ENCODE peak calls at places on chromosomes 7 and 10, in five cellular contexts. F is B cell, U is endothelial cell, O is heart left ventricle, J is A549. V is an unnamed sample.

GRCh38 chr7:127514499-127514898 is 70.9 kb downstream of the GCC1 start:
- DNase-seq in F (peak), U (no peak), O (no peak), J (peak), V (no peak)

GRCh38 chr7:29196971-29197370 is 2.4 kb downstream of the CHN2 start:
- DNase-seq in F (no peak), U (no peak), O (no peak), J (no peak), V (no peak)

GRCh38 chr7:2937701-2938513 is 93.8 kb upstream of the GNA12 start:
- DNase-seq in F (no peak), U (no peak), O (no peak), J (no peak), V (no peak)

GRCh38 chr10:110802551-110803238 is 69.0 kb upstream of the PDCD4 start:
- DNase-seq in F (peak), U (no peak), O (peak), J (no peak), V (no peak)

GRCh38 chr7:10972174-10972573 is 1.5 kb upstream of the PHF14 start:
- DNase-seq in F (no peak), U (no peak), O (no peak), J (no peak), V (no peak)

GRCh38 chr10:42827201-42827600 is 44.6 kb downstream of the BMS1 start:
- DNase-seq in F (no peak), U (peak), O (no peak), J (no peak), V (no peak)

GRCh38 chr10:79415736-79416577 is 29.5 kb downstream of the ZCCHC24 start:
- DNase-seq in F (no peak), U (no peak), O (no peak), J (no peak), V (no peak)

GRCh38 chr7:97450516-97450915 is 281.4 kb upstream of the TAC1 start:
- DNase-seq in F (no peak), U (no peak), O (no peak), J (no peak), V (no peak)

GRCh38 chr7:154862153-154862791 is 140.7 kb downstream of the PAXIP1 start:
- DNase-seq in F (no peak), U (no peak), O (no peak), J (no peak), V (no peak)

GRCh38 chr10:124626759-124627380 is 117.3 kb downstream of the FAM53B start:
- DNase-seq in F (peak), U (no peak), O (no peak), J (no peak), V (peak)

GRCh38 chr7:73395538-73396503 is 37.8 kb upstream of the FZD9 start:
- DNase-seq in F (no peak), U (no peak), O (no peak), J (no peak), V (no peak)

GRCh38 chr7:23938937-23939552 is 229.0 kb downstream of the STK31 start:
- DNase-seq in F (no peak), U (peak), O (no peak), J (peak), V (no peak)

GRCh38 chr10:33052476-33052875 is 94.4 kb upstream of the ITGB1 start:
- DNase-seq in F (no peak), U (no peak), O (no peak), J (no peak), V (no peak)

GRCh38 chr7:28202222-28202621 is 21.6 kb upstream of the JAZF1 start:
- DNase-seq in F (no peak), U (no peak), O (no peak), J (no peak), V (no peak)

GRCh38 chr7:128221929-128222403 is 19.1 kb upstream of the LEP start:
- DNase-seq in F (no peak), U (no peak), O (no peak), J (peak), V (no peak)

GRCh38 chr10:70255329-70256299 is 22.4 kb upstream of the PPA1 start:
- DNase-seq in F (no peak), U (no peak), O (no peak), J (no peak), V (no peak)

GRCh38 chr7:45917658-45918057 is 3.4 kb downstream of the IGFBP3 start:
- DNase-seq in F (peak), U (peak), O (peak), J (peak), V (peak)

GRCh38 chr7:35565927-35566326 is 129.0 kb downstream of the HERPUD2 start:
- DNase-seq in F (no peak), U (no peak), O (no peak), J (no peak), V (no peak)

GRCh38 chr10:51257511-51258248 is 183.4 kb downstream of the PRKG1 start:
- DNase-seq in F (no peak), U (no peak), O (no peak), J (no peak), V (no peak)

GRCh38 chr10:5944389-5945202 is 32.7 kb downstream of the IL15RA start:
- DNase-seq in F (no peak), U (no peak), O (peak), J (peak), V (no peak)

GRCh38 chr10:72932259-72933015 is 22.2 kb downstream of the PLA2G12B start:
- DNase-seq in F (no peak), U (no peak), O (no peak), J (no peak), V (no peak)

GRCh38 chr10:93315261-93315660 is 166.9 kb downstream of the MYOF start:
- DNase-seq in F (no peak), U (no peak), O (no peak), J (no peak), V (no peak)

GRCh38 chr10:62482581-62482980 is 108.4 kb downstream of the ZNF365 start:
- DNase-seq in F (no peak), U (no peak), O (no peak), J (no peak), V (no peak)

GRCh38 chr10:18984531-18984930 is 64.1 kb upstream of the MALRD1 start:
- DNase-seq in F (no peak), U (no peak), O (no peak), J (no peak), V (no peak)

GRCh38 chr7:100719523-100720319 is 547 bp upstream of the EPO start:
- DNase-seq in F (no peak), U (no peak), O (no peak), J (no peak), V (no peak)

GRCh38 chr7:59079-59825 is 133.1 kb upstream of the FAM20C start:
- DNase-seq in F (no peak), U (no peak), O (no peak), J (no peak), V (no peak)

GRCh38 chr10:30359373-30360206 is 10.5 kb upstream of the MTPAP start:
- DNase-seq in F (peak), U (peak), O (no peak), J (peak), V (peak)

GRCh38 chr10:17671307-17671706 is 27.4 kb downstream of the STAM start:
- DNase-seq in F (no peak), U (no peak), O (no peak), J (no peak), V (no peak)

DNA sequence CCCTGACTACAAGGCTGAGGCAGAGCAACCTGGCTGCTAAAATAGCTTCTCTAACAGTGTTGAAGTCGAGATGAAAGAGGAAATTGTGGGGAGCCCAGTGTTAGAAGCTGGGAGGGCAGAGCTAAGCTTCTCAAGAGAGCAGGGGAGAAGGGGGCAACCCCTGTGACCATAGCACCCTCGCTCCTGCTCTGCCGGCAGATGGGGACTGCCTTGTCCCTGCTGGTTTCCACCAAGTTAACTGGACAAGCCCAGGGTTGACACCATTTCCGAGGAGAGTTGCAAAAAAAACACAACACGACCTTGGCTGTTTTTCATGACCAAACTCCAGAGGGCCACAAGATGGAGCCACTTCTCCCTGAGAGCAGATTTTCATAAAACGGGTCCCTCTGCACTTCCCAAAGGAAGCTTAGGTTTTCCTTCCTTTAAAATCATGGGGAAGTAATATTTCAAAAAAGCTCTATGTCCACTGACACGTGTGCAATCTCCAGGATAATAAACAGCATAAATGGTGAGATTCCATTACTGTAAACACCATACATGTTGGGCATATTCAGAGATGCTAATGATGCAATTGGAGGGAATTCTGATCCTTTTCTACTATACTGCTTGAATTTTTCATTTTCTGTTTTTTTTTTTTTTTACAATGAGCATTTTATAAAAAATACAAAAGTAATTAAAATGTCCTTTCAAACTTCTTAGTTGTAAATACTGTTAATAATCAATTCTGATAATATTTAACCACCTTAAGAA is 140.4 kb downstream of the PIP4K2A start:
- DNase-seq in F (peak), U (peak), O (peak), J (peak), V (no peak)
- TF ChIP-seq CTCF in F (peak), U (peak), O (peak), J (peak), V (peak)

GRCh38 chr7:78099715-78100477 is 301.3 kb downstream of the PHTF2 start:
- DNase-seq in F (no peak), U (no peak), O (no peak), J (no peak), V (no peak)

GRCh38 chr7:78090616-78091015 is 292.0 kb downstream of the PHTF2 start:
- DNase-seq in F (no peak), U (no peak), O (no peak), J (no peak), V (no peak)

DNA sequence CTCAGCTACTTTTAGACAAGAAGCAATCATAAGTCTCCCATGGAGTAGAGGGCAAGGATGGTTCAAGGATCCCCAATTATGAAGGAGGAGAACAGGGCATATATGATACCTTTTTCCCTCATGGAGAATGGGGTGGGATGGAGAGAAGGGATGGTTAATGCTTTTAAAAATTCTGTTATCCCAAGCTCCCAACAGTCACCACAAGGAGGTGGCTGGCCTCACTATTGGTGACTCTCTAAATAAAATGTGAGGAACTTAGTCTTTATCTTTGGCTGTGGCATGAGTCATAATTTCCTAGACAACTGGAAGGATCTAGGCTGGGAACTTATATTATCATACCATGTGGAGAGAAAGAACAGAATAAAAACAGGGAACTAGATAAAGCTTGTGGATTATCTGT is 297.0 kb downstream of the PHTF2 start:
- DNase-seq in F (no peak), U (no peak), O (no peak), J (no peak), V (no peak)
- TF ChIP-seq CTCF in F (no peak), U (no peak), O (no peak), J (no peak), V (no peak)

DNA sequence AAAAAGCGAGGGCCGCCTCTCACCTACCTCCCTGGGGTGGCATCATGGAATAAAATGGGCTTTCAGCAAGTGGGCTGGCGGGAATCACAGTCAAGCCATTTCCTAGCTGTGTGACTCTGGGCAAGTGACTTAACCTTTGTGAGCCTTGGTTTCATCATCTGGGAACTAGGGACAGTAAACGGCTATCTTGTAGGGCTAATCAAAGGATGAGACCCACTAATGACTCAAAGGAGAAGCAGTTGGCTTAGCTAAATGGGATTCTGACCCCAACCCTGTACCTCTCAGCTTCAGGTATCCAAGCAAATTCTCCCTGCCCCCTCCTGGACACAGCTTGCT is 25.8 kb downstream of the TRIM8 start:
- DNase-seq in F (no peak), U (no peak), O (no peak), J (no peak), V (no peak)
- TF ChIP-seq CTCF in F (no peak), U (no peak), O (no peak), J (no peak), V (no peak)

GRCh38 chr7:140479062-140479738 is at the start of gene MKRN1:
- DNase-seq in F (peak), U (peak), O (peak), J (peak), V (peak)
- TF ChIP-seq CTCF in F (no peak), U (no peak), O (no peak), J (no peak), V (no peak)

GRCh38 chr7:30971840-30972563 is 8.2 kb downstream of the GHRHR start:
- DNase-seq in F (no peak), U (no peak), O (no peak), J (no peak), V (no peak)
- TF ChIP-seq CTCF in F (no peak), U (no peak), O (no peak), J (no peak), V (no peak)

GRCh38 chr7:158355456-158356065 is 232.1 kb downstream of the PTPRN2 start:
- DNase-seq in F (no peak), U (no peak), O (no peak), J (no peak), V (no peak)
- TF ChIP-seq CTCF in F (no peak), U (no peak), O (no peak), J (no peak), V (no peak)

DNA sequence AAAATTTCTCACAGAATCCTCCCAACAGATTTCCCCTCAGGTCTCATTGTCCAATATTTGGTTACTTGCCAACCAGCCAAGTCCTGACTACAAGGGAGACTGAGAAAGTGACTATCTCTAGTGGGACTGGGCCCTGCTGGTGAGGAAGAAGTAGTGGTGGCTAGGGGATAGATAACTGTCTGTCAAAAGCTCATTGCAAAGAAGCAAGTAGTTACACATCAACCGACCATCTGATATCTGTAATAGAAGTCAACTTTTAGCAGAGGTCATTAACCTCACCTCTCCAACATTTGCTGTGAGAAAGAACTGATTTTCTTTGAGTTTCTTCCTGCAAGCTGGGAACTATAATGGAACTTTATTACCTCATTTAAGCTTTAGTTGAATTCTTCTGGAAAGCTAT is 15.2 kb downstream of the STAMBPL1 start:
- DNase-seq in F (no peak), U (no peak), O (no peak), J (no peak), V (no peak)
- TF ChIP-seq CTCF in F (no peak), U (no peak), O (no peak), J (no peak), V (no peak)

GRCh38 chr10:71833451-71834342 is 17.4 kb downstream of the PSAP start:
- DNase-seq in F (no peak), U (no peak), O (no peak), J (no peak), V (no peak)

GRCh38 chr10:71834343-71834674 is 16.7 kb downstream of the PSAP start:
- DNase-seq in F (no peak), U (no peak), O (no peak), J (no peak), V (no peak)

GRCh38 chr10:71830726-71831125 is 20.3 kb downstream of the PSAP start:
- DNase-seq in F (no peak), U (no peak), O (no peak), J (no peak), V (no peak)

GRCh38 chr10:71832967-71833366 is 18.1 kb downstream of the PSAP start:
- DNase-seq in F (no peak), U (no peak), O (no peak), J (no peak), V (no peak)

GRCh38 chr10:71831646-71832552 is 19.2 kb downstream of the PSAP start:
- DNase-seq in F (no peak), U (no peak), O (no peak), J (no peak), V (no peak)
- TF ChIP-seq CTCF in F (no peak), U (no peak), O (no peak), J (no peak), V (no peak)

DNA sequence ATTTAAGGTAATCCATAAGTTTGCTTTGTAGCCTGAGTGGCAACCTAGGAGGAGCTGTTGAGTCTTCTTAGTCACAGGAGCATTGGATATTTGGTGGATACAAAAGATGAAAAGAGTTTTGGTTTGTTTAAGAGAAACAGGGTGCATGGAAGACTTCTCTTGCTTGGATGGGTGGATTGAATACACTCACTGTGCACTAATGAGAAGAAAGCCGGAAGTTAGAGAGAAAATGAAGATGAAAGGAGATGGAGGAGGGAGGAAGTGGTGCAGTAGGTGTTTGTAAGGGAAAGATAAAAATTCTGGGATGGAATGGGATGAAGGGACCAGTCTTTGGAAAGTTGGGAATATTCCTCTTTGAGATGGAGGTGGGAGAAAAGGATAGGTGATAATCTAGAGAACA is 7.7 kb downstream of the MDFIC start:
- DNase-seq in F (no peak), U (no peak), O (no peak), J (no peak), V (no peak)
- TF ChIP-seq CTCF in F (no peak), U (no peak), O (no peak), J (peak), V (no peak)